ENCODE peak calls at places on chromosomes 4 and X, in four cellular contexts. M is GM12878, J is K562, B is H1. D is an unnamed sample.

GRCh38 chrX:41085883-41086626 is 810 bp downstream of the USP9X start:
- DNase-seq in J (no peak), M (no peak), B (no peak), D (peak; percentile 42)

GRCh38 chrX:70033348-70033747 is 16.4 kb downstream of the AWAT2 start:
- DNase-seq in M (no peak), J (peak; percentile 58), B (no peak), D (peak; percentile 21)

GRCh38 chr4:99305638-99306380 is 15.0 kb upstream of the ADH1A start:
- DNase-seq in J (no peak), B (no peak), M (no peak), D (no peak)

GRCh38 chrX:146863566-146863965 is 49.0 kb upstream of the CXorf51A start:
- DNase-seq in M (no peak), J (no peak), B (no peak), D (peak; percentile 6)

GRCh38 chrX:122441451-122441850 is 742.6 kb upstream of the GRIA3 start:
- DNase-seq in M (no peak), B (no peak), J (no peak), D (no peak)

GRCh38 chr4:89803915-89804314 is 33.0 kb downstream of the SNCA start:
- DNase-seq in B (no peak), M (no peak), J (no peak), D (no peak)

GRCh38 chr4:185369729-185370128 is 26.0 kb downstream of the LRP2BP start:
- DNase-seq in M (no peak), J (no peak), B (no peak), D (peak; percentile 56)

GRCh38 chr4:1056671-1057402 is 45.4 kb downstream of the FGFRL1 start:
- DNase-seq in B (no peak), M (no peak), J (no peak), D (no peak)

GRCh38 chrX:85020216-85020615 is 16.5 kb downstream of the APOOL start:
- DNase-seq in M (no peak), B (no peak), J (no peak), D (no peak)

GRCh38 chrX:85029043-85029442 is 25.4 kb downstream of the APOOL start:
- DNase-seq in J (no peak), M (no peak), B (no peak), D (no peak)

GRCh38 chrX:85024562-85024961 is 20.9 kb downstream of the APOOL start:
- DNase-seq in J (no peak), B (no peak), M (no peak), D (no peak)

GRCh38 chrX:85026170-85026569 is 22.5 kb downstream of the APOOL start:
- DNase-seq in M (no peak), J (no peak), B (no peak), D (no peak)

GRCh38 chrX:85024044-85024443 is 20.4 kb downstream of the APOOL start:
- DNase-seq in B (no peak), J (no peak), M (no peak), D (peak; percentile 13)
- TF ChIP-seq CHD1 in B (no peak), J (no peak), M (no peak), D (no peak)

GRCh38 chr4:121656269-121656641 is 40.5 kb downstream of the ANXA5 start:
- DNase-seq in B (no peak), M (peak; percentile 7), J (peak; percentile 42), D (peak; percentile 79)
- TF ChIP-seq CEBPB in B (no peak), M (no peak), J (no peak), D (no peak)

GRCh38 chr4:150906987-150907633 is 108.0 kb downstream of the LRBA start:
- DNase-seq in B (no peak), J (peak; percentile 54), M (no peak), D (no peak)
- TF ChIP-seq CHD1 in B (no peak), J (no peak), M (no peak), D (no peak)

GRCh38 chrX:152642931-152643525 is 5.3 kb downstream of the GABRQ start:
- DNase-seq in J (no peak), B (no peak), M (no peak), D (no peak)
- TF ChIP-seq CEBPB in J (no peak), B (no peak), M (no peak), D (no peak)

GRCh38 chr4:28388471-28388870 is 1527.8 kb downstream of the STIM2 start:
- DNase-seq in J (no peak), M (no peak), B (no peak), D (peak; percentile 5)
- TF ChIP-seq CHD1 in J (no peak), M (no peak), B (no peak), D (no peak)